ENCODE peak calls at places on chromosomes 3 and 15, in five cellular contexts. J, H, K, G and X are unnamed samples.

GRCh38 chr15:36666228-36666627 is 86.8 kb downstream of the CDIN1 start:
- DNase-seq in H (no peak), G (no peak), J (no peak), K (no peak), X (no peak)

GRCh38 chr3:28915711-28916481 is 365.0 kb upstream of the RBMS3 start:
- DNase-seq in G (peak), K (no peak), H (peak), J (peak), X (no peak)

GRCh38 chr15:50210462-50211264 is 28.7 kb downstream of the SLC27A2 start:
- DNase-seq in G (no peak), H (no peak), K (no peak), J (peak), X (peak)

GRCh38 chr3:52503788-52504424 is 8.8 kb downstream of the STAB1 start:
- DNase-seq in G (no peak), K (no peak), J (no peak), H (no peak), X (no peak)

GRCh38 chr3:11587766-11588165 is 55.9 kb downstream of the VGLL4 start:
- DNase-seq in G (no peak), H (no peak), K (no peak), J (no peak), X (no peak)

GRCh38 chr15:101675015-101675414 is 22.8 kb upstream of the TM2D3 start:
- DNase-seq in G (no peak), H (peak), J (peak), K (no peak), X (no peak)

GRCh38 chr3:46867550-46867898 is 4.3 kb upstream of the MYL3 start:
- DNase-seq in J (no peak), K (no peak), H (peak), G (no peak), X (peak)

GRCh38 chr15:92044510-92044909 is 191.0 kb downstream of the SLCO3A1 start:
- DNase-seq in J (no peak), H (no peak), K (no peak), G (no peak), X (no peak)

GRCh38 chr3:157837341-157837740 is 268.9 kb downstream of the SHOX2 start:
- DNase-seq in H (no peak), G (no peak), J (no peak), K (no peak), X (no peak)

GRCh38 chr15:25673972-25674371 is 189.2 kb downstream of the ATP10A start:
- DNase-seq in G (no peak), K (no peak), H (no peak), J (no peak), X (no peak)

GRCh38 chr3:115423170-115423569 is 200.1 kb upstream of the GAP43 start:
- DNase-seq in K (no peak), H (no peak), G (no peak), J (no peak), X (no peak)

GRCh38 chr3:174810256-174810655 is 48.9 kb upstream of the NAALADL2 start:
- DNase-seq in G (no peak), H (no peak), K (no peak), J (no peak), X (peak)

GRCh38 chr15:93072440-93073394 is 16.3 kb downstream of the RGMA start:
- DNase-seq in G (peak), H (peak), J (peak), K (no peak), X (no peak)

GRCh38 chr3:178623666-178624255 is 87.5 kb downstream of the KCNMB2 start:
- DNase-seq in J (peak), H (no peak), G (no peak), K (no peak), X (no peak)

GRCh38 chr3:28322464-28322863 is 26.1 kb upstream of the ZCWPW2 start:
- DNase-seq in G (no peak), J (peak), H (peak), K (no peak), X (no peak)

GRCh38 chr3:133662256-133662773 is 574 bp upstream of the TOPBP1 start:
- DNase-seq in H (peak), G (no peak), J (peak), K (peak), X (peak)

GRCh38 chr15:96390986-96391385 is 60.5 kb downstream of the NR2F2 start:
- DNase-seq in H (no peak), G (no peak), K (no peak), J (peak), X (no peak)

GRCh38 chr3:164486150-164486549 is 592.1 kb downstream of the SI start:
- DNase-seq in K (no peak), H (peak), J (no peak), G (no peak), X (no peak)

GRCh38 chr15:73244333-73244732 is 124.4 kb downstream of the HCN4 start:
- DNase-seq in H (no peak), G (no peak), J (peak), K (no peak), X (peak)

GRCh38 chr3:125003369-125003853 is 52.4 kb downstream of the HEG1 start:
- DNase-seq in J (peak), K (no peak), H (peak), G (peak), X (peak)

GRCh38 chr15:60374628-60375081 is 23.1 kb downstream of the ANXA2 start:
- DNase-seq in J (peak), H (peak), G (peak), K (peak), X (peak)

GRCh38 chr3:75192065-75192658 is 472.0 kb upstream of the FRG2C start:
- DNase-seq in K (no peak), H (peak), J (peak), G (peak), X (peak)

GRCh38 chr15:49059491-49059890 is 13.2 kb upstream of the SECISBP2L start:
- DNase-seq in K (no peak), J (no peak), G (no peak), H (no peak), X (no peak)

GRCh38 chr3:139119331-139120025 is 74.8 kb upstream of the PRR23C start:
- DNase-seq in G (no peak), H (no peak), J (no peak), K (no peak), X (no peak)

GRCh38 chr3:129119365-129120100 is 2.1 kb downstream of the RAB43 start:
- DNase-seq in G (no peak), J (no peak), H (no peak), K (no peak), X (peak)